ENCODE peak calls at places on chromosome 21, in six cellular contexts. I is Kasumi-1, V is foreskin keratinocyte, L is GM12892, Y is AG20443, P is T-helper 22 cell. W is an unnamed sample.
A peak's percentile ranks its signal among the peaks of the same experiment; 100 is the strongest.

GRCh38 chr21:37783016-37783415 is 133.2 kb downstream of the KCNJ6 start:
- DNase-seq in L (no peak), Y (peak; percentile 46), V (no peak), I (no peak), P (no peak), W (no peak)

GRCh38 chr21:33047231-33047630 is 21.5 kb downstream of the OLIG2 start:
- DNase-seq in P (no peak), I (no peak), L (no peak), Y (peak; percentile 80), V (no peak), W (no peak)

GRCh38 chr21:34813266-34813886 is 144.6 kb downstream of the CLIC6 start:
- DNase-seq in Y (no peak), I (no peak), P (no peak), V (peak; percentile 98), L (no peak), W (no peak)

GRCh38 chr21:41878831-41879189 is 334 bp downstream of the PRDM15 start:
- DNase-seq in L (peak; percentile 77), I (peak; percentile 74), V (peak; percentile 52), P (peak; percentile 64), Y (peak; percentile 94), W (peak; percentile 86)

GRCh38 chr21:8993284-8993942 is 1528.0 kb upstream of the TPTE start:
- DNase-seq in I (no peak), P (no peak), V (no peak), L (no peak), Y (no peak), W (no peak)

GRCh38 chr21:43611598-43612369 is 47.5 kb downstream of the HSF2BP start:
- DNase-seq in Y (peak; percentile 69), P (no peak), L (no peak), V (no peak), I (peak; percentile 45), W (peak; percentile 24)

GRCh38 chr21:46424062-46424591 is 34.6 kb upstream of the DIP2A start:
- DNase-seq in V (no peak), P (no peak), Y (no peak), L (no peak), I (no peak), W (no peak)

GRCh38 chr21:18832950-18833349 is 429.4 kb upstream of the TMPRSS15 start:
- DNase-seq in I (no peak), Y (no peak), P (no peak), V (peak; percentile 86), L (no peak), W (no peak)

GRCh38 chr21:37855568-37856391 is 60.5 kb downstream of the KCNJ6 start:
- DNase-seq in I (no peak), P (no peak), V (no peak), Y (peak; percentile 64), L (no peak), W (no peak)

GRCh38 chr21:15275615-15276228 is 210.9 kb upstream of the NRIP1 start:
- DNase-seq in I (no peak), L (no peak), Y (no peak), P (no peak), V (no peak), W (no peak)

GRCh38 chr21:40846566-40847411 is at the start of gene DSCAM:
- DNase-seq in V (peak; percentile 53), I (no peak), Y (no peak), P (no peak), L (no peak), W (no peak)

GRCh38 chr21:46211786-46212720 is 16.5 kb downstream of the LSS start:
- DNase-seq in I (no peak), Y (no peak), P (no peak), L (no peak), V (no peak), W (peak; percentile 33)

GRCh38 chr21:41164981-41165650 is 2.8 kb upstream of the BACE2 start:
- DNase-seq in V (peak; percentile 81), L (no peak), P (no peak), Y (peak; percentile 39), I (no peak), W (no peak)

GRCh38 chr21:38140192-38140905 is 116.4 kb upstream of the KCNJ15 start:
- DNase-seq in P (no peak), L (no peak), Y (peak; percentile 77), I (no peak), V (peak; percentile 23), W (no peak)

GRCh38 chr21:33479679-33480480 is at the start of gene TMEM50B:
- DNase-seq in V (peak; percentile 87), P (peak; percentile 93), Y (peak; percentile 99), L (peak; percentile 87), I (peak; percentile 99), W (peak; percentile 99)

GRCh38 chr21:17391811-17392340 is 121.0 kb upstream of the CXADR start:
- DNase-seq in V (no peak), Y (no peak), P (no peak), L (no peak), I (no peak), W (no peak)

GRCh38 chr21:42656872-42657271 is 3.5 kb downstream of the PDE9A start:
- DNase-seq in V (no peak), P (no peak), L (no peak), Y (no peak), I (no peak), W (no peak)

GRCh38 chr21:42758721-42759593 is 105.5 kb downstream of the PDE9A start:
- DNase-seq in V (no peak), L (no peak), I (no peak), P (no peak), Y (no peak), W (no peak)

GRCh38 chr21:14690886-14691285 is 144.8 kb upstream of the SAMSN1 start:
- DNase-seq in Y (no peak), P (no peak), I (peak; percentile 47), V (no peak), L (no peak), W (no peak)

GRCh38 chr21:24045775-24046215 is 1561.5 kb downstream of the MRPL39 start:
- DNase-seq in P (no peak), V (peak; percentile 17), Y (no peak), I (peak; percentile 27), L (no peak), W (peak; percentile 18)

GRCh38 chr21:29558331-29558730 is 259.6 kb downstream of the BACH1 start:
- DNase-seq in P (no peak), Y (no peak), L (no peak), I (no peak), V (no peak), W (no peak)

GRCh38 chr21:43323244-43324005 is 103.5 kb downstream of the SIK1 start:
- DNase-seq in P (no peak), I (no peak), V (no peak), Y (peak; percentile 40), L (no peak), W (no peak)

GRCh38 chr21:42684109-42684916 is 30.9 kb downstream of the PDE9A start:
- DNase-seq in P (no peak), I (peak; percentile 73), Y (no peak), V (no peak), L (no peak), W (no peak)

GRCh38 chr21:45918835-45919467 is 62.6 kb upstream of the COL6A1 start:
- DNase-seq in L (no peak), P (no peak), I (no peak), V (no peak), Y (no peak), W (no peak)

GRCh38 chr21:45865106-45865835 is 116.3 kb upstream of the COL6A1 start:
- DNase-seq in L (no peak), I (no peak), V (peak; percentile 95), Y (peak; percentile 78), P (no peak), W (no peak)